ENCODE peak calls at places on chromosomes 4 and X, in seven cellular contexts. I is brain microvascular endothelial cell, G is adrenal gland, L is astrocyte of the spinal cord, Y is HCT116, P is GM12865, K is CD14-positive monocyte. H is an unnamed sample.

GRCh38 chrX:12370444-12371089 is 232.3 kb downstream of the FRMPD4 start:
- DNase-seq in I (peak; percentile 25), Y (no peak), G (no peak), P (no peak), L (no peak), K (no peak), H (no peak)

GRCh38 chr4:19214591-19214990 is 1037.1 kb upstream of the SLIT2 start:
- DNase-seq in I (peak; percentile 24), K (no peak), Y (no peak), P (no peak), G (no peak), L (no peak), H (no peak)

GRCh38 chr4:3489451-3489962 is 26.4 kb downstream of the DOK7 start:
- DNase-seq in I (no peak), K (no peak), G (no peak), Y (no peak), L (no peak), P (peak; percentile 30), H (no peak)

GRCh38 chr4:87872043-87872442 is 39.3 kb downstream of the MEPE start:
- DNase-seq in L (no peak), P (no peak), G (no peak), I (no peak), Y (no peak), K (no peak), H (no peak)

GRCh38 chr4:23365086-23365485 is 524.8 kb downstream of the PPARGC1A start:
- DNase-seq in K (no peak), I (no peak), P (no peak), G (no peak), L (no peak), Y (no peak), H (no peak)

GRCh38 chr4:146342600-146343192 is 128.4 kb downstream of the REELD1 start:
- DNase-seq in G (peak; percentile 13), Y (no peak), K (no peak), P (peak; percentile 65), L (peak; percentile 63), I (peak; percentile 39), H (peak; percentile 23)

GRCh38 chr4:38943355-38943754 is 75.7 kb downstream of the FAM114A1 start:
- DNase-seq in Y (no peak), I (no peak), P (no peak), G (peak; percentile 45), K (no peak), L (no peak), H (no peak)

GRCh38 chr4:57309658-57310057 is 199.5 kb upstream of the IGFBP7 start:
- DNase-seq in Y (no peak), I (no peak), G (no peak), L (no peak), P (no peak), K (no peak), H (no peak)

GRCh38 chrX:11336201-11336600 is 43.0 kb downstream of the AMELX start:
- DNase-seq in P (no peak), G (no peak), Y (no peak), L (no peak), K (no peak), I (no peak), H (no peak)

GRCh38 chrX:42290608-42291007 is 367.3 kb upstream of the CASK start:
- DNase-seq in Y (peak; percentile 6), G (no peak), K (no peak), I (peak; percentile 1), L (peak; percentile 0), P (peak; percentile 9), H (no peak)

GRCh38 chr4:19372365-19372764 is 879.3 kb upstream of the SLIT2 start:
- DNase-seq in K (no peak), P (no peak), L (no peak), I (no peak), Y (no peak), G (no peak), H (no peak)

GRCh38 chr4:52714597-52715254 is 36.5 kb downstream of the ERVMER34-1 start:
- DNase-seq in K (no peak), L (no peak), Y (no peak), G (no peak), I (no peak), P (peak; percentile 69), H (no peak)

GRCh38 chr4:101806914-101807313 is 16.4 kb downstream of the BANK1 start:
- DNase-seq in P (peak; percentile 89), G (no peak), Y (no peak), K (no peak), L (no peak), I (peak; percentile 34), H (peak; percentile 48)

GRCh38 chr4:47786958-47787370 is 50.9 kb downstream of the CORIN start:
- DNase-seq in Y (no peak), I (no peak), P (peak; percentile 80), L (no peak), G (no peak), K (no peak), H (peak; percentile 28)

GRCh38 chrX:41003501-41004286 is 81.6 kb upstream of the USP9X start:
- DNase-seq in I (no peak), L (no peak), P (no peak), Y (no peak), K (no peak), G (no peak), H (no peak)

GRCh38 chrX:154596290-154596929 is 11.5 kb downstream of the CTAG1A start:
- DNase-seq in G (no peak), Y (no peak), P (no peak), I (peak; percentile 8), K (no peak), L (peak; percentile 77), H (no peak)

GRCh38 chrX:43836435-43837184 is 45.6 kb downstream of the MAOB start:
- DNase-seq in I (no peak), P (peak; percentile 12), G (no peak), L (peak; percentile 33), K (no peak), Y (peak; percentile 7), H (no peak)

GRCh38 chr4:119490335-119490734 is 138.3 kb downstream of the PDE5A start:
- DNase-seq in K (no peak), L (peak; percentile 26), G (no peak), P (peak; percentile 27), I (peak; percentile 35), Y (no peak), H (no peak)

GRCh38 chr4:119498520-119498919 is 130.1 kb downstream of the PDE5A start:
- DNase-seq in K (no peak), P (no peak), G (peak; percentile 59), L (peak; percentile 85), I (peak; percentile 43), Y (no peak), H (no peak)

GRCh38 chr4:119489305-119489704 is 139.3 kb downstream of the PDE5A start:
- DNase-seq in G (no peak), P (peak; percentile 42), I (no peak), K (no peak), Y (no peak), L (no peak), H (no peak)

DNA sequence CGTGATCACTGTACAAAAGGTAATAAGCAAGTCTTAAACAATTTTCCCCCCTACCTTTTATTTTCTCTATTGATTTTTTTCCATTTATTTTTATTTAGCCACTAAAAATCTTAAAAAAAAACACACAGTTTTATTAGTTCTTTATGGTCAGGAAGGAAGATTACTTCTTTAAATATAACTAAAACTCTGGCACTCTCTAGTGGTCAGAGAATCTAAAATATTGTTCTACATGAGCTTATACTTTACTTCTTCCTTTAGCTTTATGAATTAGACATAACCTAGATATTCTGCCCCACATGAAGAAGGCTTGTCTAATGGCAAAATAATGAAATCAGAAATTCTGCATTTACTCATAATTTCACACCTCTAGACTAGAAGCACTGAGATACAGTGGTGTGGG is 135.2 kb downstream of the PDE5A start:
- DNase-seq in P (no peak), K (no peak), L (no peak), I (no peak), Y (no peak), G (no peak), H (no peak)
- TF ChIP-seq CTCF in P (no peak), K (no peak), L (no peak), I (no peak), Y (no peak), G (no peak), H (no peak)

DNA sequence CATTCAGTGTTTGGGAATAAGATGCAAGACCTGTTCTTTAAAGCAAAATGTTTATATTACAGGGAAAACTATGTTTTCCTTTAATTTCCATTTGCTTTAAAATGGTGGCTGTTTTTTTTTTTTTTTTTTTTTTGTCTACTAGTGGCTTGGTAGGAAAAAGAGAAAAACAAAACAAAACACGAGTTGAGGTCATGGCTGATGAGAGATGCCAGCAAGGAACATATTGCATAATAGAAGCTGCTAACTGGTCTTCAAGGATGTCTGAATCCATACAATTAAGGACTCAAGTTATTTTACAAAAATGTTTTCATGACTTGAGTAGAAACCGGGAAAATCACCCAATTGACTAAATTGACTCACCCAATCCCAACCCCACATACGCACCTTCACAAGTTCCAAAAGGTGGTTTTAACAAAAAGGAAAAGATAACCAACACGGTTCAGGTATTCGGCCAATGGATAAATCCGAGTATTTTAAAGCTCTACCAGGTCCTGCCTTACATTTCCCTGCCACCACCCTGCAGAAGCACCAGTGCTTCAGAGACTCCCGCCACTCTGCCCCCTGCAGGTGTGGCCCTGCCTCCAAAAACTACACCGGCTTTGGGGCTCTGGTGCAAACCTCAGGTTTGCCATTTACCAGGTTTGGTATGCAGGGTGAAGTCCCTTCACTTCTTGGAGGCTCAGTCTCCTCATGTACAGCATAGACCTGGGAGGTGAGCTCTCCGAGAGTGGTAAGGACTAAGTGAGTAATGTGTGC is 27.1 kb downstream of the PIR start:
- DNase-seq in K (no peak), P (peak; percentile 3), I (no peak), G (no peak), Y (no peak), L (no peak), H (no peak)
- TF ChIP-seq CTCF in K (no peak), P (no peak), I (peak; percentile 15), G (no peak), Y (peak; percentile 12), L (no peak), H (no peak)

GRCh38 chr4:42767669-42768068 is 110.8 kb upstream of the ATP8A1 start:
- DNase-seq in G (no peak), L (no peak), P (no peak), Y (no peak), K (no peak), I (no peak), H (no peak)

GRCh38 chr4:42768125-42768748 is 111.3 kb upstream of the ATP8A1 start:
- DNase-seq in Y (no peak), K (no peak), G (no peak), P (peak; percentile 57), I (no peak), L (no peak), H (no peak)
- TF ChIP-seq CTCF in Y (no peak), K (no peak), G (no peak), P (peak; percentile 35), I (no peak), L (no peak), H (no peak)

DNA sequence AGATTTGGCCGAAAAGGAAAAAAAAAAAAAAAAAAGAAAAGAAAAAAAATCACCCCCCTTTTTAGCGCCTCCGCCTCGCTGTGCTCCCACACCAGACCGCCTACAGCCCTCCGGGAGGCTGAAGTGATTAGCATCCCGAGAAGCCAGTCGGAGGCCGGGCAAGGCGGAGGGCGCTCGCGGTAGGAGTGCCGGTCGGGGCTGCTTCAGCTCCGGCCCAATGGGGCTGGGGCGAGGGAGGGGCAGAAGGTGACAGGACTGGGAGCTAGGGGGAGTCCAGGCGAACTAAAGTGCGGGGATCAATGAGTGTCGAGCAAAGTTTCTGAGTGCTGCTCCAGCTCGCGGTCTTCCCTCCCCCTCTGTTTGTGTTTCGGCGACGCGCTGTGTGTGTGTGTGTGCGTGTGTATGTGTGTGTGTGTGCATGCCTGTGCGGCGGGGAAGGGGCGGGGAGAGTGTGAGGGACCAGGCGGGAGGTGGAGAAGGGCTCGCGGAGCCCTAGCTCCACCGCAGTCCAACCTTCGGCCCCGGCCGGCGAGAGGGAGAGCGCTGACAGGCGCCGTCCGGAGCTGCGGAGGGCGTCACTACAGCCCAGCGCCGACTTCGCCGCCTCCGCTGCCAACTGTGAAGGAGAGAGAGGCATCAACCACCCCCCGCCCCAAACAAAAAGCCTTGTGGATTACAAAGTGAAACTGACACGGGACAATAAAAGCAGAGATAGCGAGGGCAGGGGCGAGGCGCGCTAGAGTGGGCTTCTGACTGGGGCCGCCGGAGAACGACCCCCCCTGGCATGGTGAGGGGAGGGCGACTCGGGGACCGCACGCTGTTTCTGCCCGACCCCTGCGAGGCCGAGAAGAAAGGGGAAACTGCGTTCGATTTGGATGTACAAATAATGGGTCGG is at the start of gene FAT4:
- DNase-seq in G (peak; percentile 94), K (no peak), P (peak; percentile 86), L (peak; percentile 99), Y (peak; percentile 85), I (peak; percentile 97), H (peak; percentile 75)
- TF ChIP-seq CTCF in G (no peak), K (no peak), P (no peak), L (peak; percentile 12), Y (no peak), I (peak; percentile 41), H (no peak)